ENCODE peak calls at places on chromosomes 16 and 17, in ten cellular contexts. J is cardiac muscle cell, Y is sigmoid colon, R is testis, X is neural progenitor cell, O is H9, L is esophagus squamous epithelium, Q is IMR-90, E is A549, U is mesendoderm. T is an unnamed sample.

GRCh38 chr16:17194190-17194780 is 276.5 kb downstream of the XYLT1 start:
- DNase-seq in J (peak; percentile 72), Y (peak; percentile 78), R (peak; percentile 69), X (peak; percentile 82), O (peak; percentile 81), L (no peak), Q (peak; percentile 16), E (no peak), U (peak; percentile 74), T (peak; percentile 59)

GRCh38 chr16:21001262-21001661 is 100.7 kb downstream of the LYRM1 start:
- DNase-seq in J (peak; percentile 35), Y (no peak), R (peak; percentile 34), X (peak; percentile 63), O (peak; percentile 52), L (no peak), Q (peak; percentile 4), E (peak; percentile 18), U (peak; percentile 49), T (peak; percentile 41)

GRCh38 chr17:21252875-21253645 is at the start of gene NATD1:
- DNase-seq in J (peak; percentile 92), Y (peak; percentile 95), R (peak; percentile 96), X (peak; percentile 96), O (peak; percentile 93), L (peak; percentile 72), Q (peak; percentile 78), E (peak; percentile 93), U (peak; percentile 92), T (peak; percentile 87)

GRCh38 chr17:60729854-60730253 is 52.2 kb downstream of the BCAS3 start:
- DNase-seq in J (no peak), Y (no peak), R (no peak), X (no peak), O (no peak), L (no peak), Q (peak; percentile 4), E (no peak), U (peak; percentile 8), T (no peak)

GRCh38 chr17:79960788-79961522 is 74.7 kb downstream of the TBC1D16 start:
- DNase-seq in J (no peak), Y (no peak), R (no peak), X (no peak), O (no peak), L (no peak), Q (peak; percentile 26), E (no peak), U (no peak), T (no peak)

GRCh38 chr17:83055911-83056582 is 23.4 kb upstream of the METRNL start:
- DNase-seq in J (no peak), Y (peak; percentile 29), R (no peak), X (peak; percentile 1), O (no peak), L (no peak), Q (peak; percentile 92), E (peak; percentile 41), U (no peak), T (no peak)

GRCh38 chr17:75822119-75822799 is 21.9 kb downstream of the UNC13D start:
- DNase-seq in J (no peak), Y (no peak), R (peak; percentile 38), X (no peak), O (peak; percentile 30), L (no peak), Q (no peak), E (no peak), U (no peak), T (peak; percentile 95)

GRCh38 chr16:67167588-67167987 is 2.8 kb upstream of the NOL3 start:
- DNase-seq in J (no peak), Y (no peak), R (no peak), X (no peak), O (no peak), L (no peak), Q (no peak), E (no peak), U (no peak), T (no peak)

GRCh38 chr16:89319628-89319882 is 102.1 kb downstream of the ZNF778 start:
- DNase-seq in J (no peak), Y (no peak), R (no peak), X (no peak), O (no peak), L (no peak), Q (no peak), E (no peak), U (no peak), T (no peak)
- H3K4me1 ChIP-seq in J (peaks cover 50% of the 10 kb centered on the region), Y (no peaks in the 10 kb centered on the region), R (peaks cover 34% of the 10 kb centered on the region), X (peaks cover 38% of the 10 kb centered on the region), O (peaks cover 13% of the 10 kb centered on the region), L (peaks cover 99% of the 10 kb centered on the region), Q (peaks cover 69% of the 10 kb centered on the region), E (peaks cover 97% of the 10 kb centered on the region), U (peaks cover 15% of the 10 kb centered on the region), T (peaks cover 52% of the 10 kb centered on the region)

DNA sequence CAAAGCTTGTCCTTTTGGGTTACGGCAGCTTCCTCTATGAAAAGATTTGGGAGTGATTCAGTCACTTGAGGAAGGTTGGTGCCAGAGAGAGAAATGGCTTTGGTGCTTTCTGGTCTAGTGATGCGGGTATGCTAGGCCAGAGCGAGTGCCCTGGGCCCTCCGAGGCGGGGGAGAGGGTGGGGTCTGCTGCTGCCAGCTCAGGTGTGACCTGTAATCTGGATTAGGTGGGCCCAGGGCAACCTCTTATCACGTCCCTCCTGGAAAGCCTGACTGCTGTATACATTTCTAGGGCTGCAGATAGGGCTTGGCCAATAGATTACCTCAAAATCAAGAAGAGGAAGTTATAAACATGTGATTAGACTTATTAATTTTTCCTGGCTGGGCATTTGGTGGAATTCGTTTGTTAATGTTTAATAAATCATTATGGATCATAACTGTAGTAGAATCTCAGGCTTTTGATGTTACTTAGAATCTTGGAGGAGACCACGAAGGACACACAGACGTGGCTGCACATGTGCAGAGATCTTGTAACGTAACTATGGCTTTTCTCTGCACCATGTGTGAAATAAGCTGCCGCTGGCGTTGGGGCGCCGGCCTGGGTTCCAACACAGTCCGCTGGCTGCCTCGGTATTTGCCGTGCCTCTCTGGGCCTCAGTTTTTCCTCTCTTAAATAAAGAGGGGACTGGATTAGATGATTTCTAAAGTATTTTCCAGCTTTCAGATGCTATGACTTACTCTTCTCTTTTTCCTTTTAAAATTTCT is 1.2 kb downstream of the IRF8 start:
- DNase-seq in J (no peak), Y (no peak), R (no peak), X (no peak), O (no peak), L (no peak), Q (no peak), E (no peak), U (no peak), T (no peak)
- H3K4me1 ChIP-seq in J (peaks cover 26% of the 10 kb centered on the region), Y (no peaks in the 10 kb centered on the region), R (peaks cover 5% of the 10 kb centered on the region), X (peaks cover 21% of the 10 kb centered on the region), O (no peaks in the 10 kb centered on the region), L (peaks cover 3% of the 10 kb centered on the region), Q (no peaks in the 10 kb centered on the region), E (no peaks in the 10 kb centered on the region), U (no peaks in the 10 kb centered on the region), T (peaks cover 18% of the 10 kb centered on the region)

DNA sequence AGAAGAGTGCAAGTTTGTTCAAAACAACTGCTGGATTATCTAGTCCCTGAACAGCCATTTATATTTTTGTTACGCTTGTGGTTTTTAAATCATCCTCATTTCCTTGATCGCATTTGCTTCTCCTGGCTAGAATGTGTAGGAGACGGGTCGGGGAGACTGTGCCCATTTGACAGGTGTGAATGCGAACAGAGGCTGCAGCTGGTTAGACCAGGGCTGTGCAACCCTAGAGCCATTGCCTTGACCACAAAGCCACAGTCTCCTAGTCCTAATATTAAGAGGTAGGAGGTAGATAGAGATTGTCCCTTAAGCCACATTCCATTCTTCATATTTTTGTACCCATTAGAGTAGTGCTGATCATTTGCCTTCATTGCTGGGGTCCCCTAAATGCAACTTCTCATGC is 639.1 kb downstream of the WWOX start:
- DNase-seq in J (no peak), Y (no peak), R (no peak), X (no peak), O (no peak), L (no peak), Q (no peak), E (no peak), U (no peak), T (no peak)
- H3K4me1 ChIP-seq in J (no peaks in the 10 kb centered on the region), Y (no peaks in the 10 kb centered on the region), R (no peaks in the 10 kb centered on the region), X (no peaks in the 10 kb centered on the region), O (no peaks in the 10 kb centered on the region), L (no peaks in the 10 kb centered on the region), Q (no peaks in the 10 kb centered on the region), E (no peaks in the 10 kb centered on the region), U (no peaks in the 10 kb centered on the region), T (no peaks in the 10 kb centered on the region)

GRCh38 chr17:14299261-14300093 is 1.4 kb upstream of the HS3ST3B1 start:
- DNase-seq in J (peak; percentile 64), Y (peak; percentile 70), R (peak; percentile 44), X (peak; percentile 78), O (peak; percentile 79), L (no peak), Q (no peak), E (peak; percentile 23), U (peak; percentile 63), T (peak; percentile 21)
- H3K4me1 ChIP-seq in J (no peaks in the 10 kb centered on the region), Y (no peaks in the 10 kb centered on the region), R (peaks cover 5% of the 10 kb centered on the region), X (peaks cover 21% of the 10 kb centered on the region), O (peaks cover 6% of the 10 kb centered on the region), L (peaks cover 26% of the 10 kb centered on the region), Q (peaks cover 2% of the 10 kb centered on the region), E (peaks cover 29% of the 10 kb centered on the region), U (peaks cover 7% of the 10 kb centered on the region), T (peaks cover 69% of the 10 kb centered on the region)

GRCh38 chr17:57991537-57991936 is 3.5 kb upstream of the VEZF1 start:
- DNase-seq in J (no peak), Y (no peak), R (no peak), X (no peak), O (no peak), L (no peak), Q (no peak), E (no peak), U (no peak), T (no peak)
- H3K4me1 ChIP-seq in J (peaks cover 32% of the 10 kb centered on the region), Y (no peaks in the 10 kb centered on the region), R (peaks cover 26% of the 10 kb centered on the region), X (peaks cover 56% of the 10 kb centered on the region), O (peaks cover 3% of the 10 kb centered on the region), L (peaks cover 10% of the 10 kb centered on the region), Q (peaks cover 8% of the 10 kb centered on the region), E (peaks cover 69% of the 10 kb centered on the region), U (peaks cover 2% of the 10 kb centered on the region), T (peaks cover 30% of the 10 kb centered on the region)